ENCODE peak calls at places on chromosomes 12 and 14, in six cellular contexts. J is T-helper 17 cell, D is AG20443, Q is iPS-NIHi11, K is hypothalamus, T is HCEC 1CT. V is an unnamed sample.
A peak's percentile ranks its signal among the peaks of the same experiment; 100 is the strongest.

GRCh38 chr12:57173089-57173488 is 25.7 kb upstream of the LRP1-AS start:
- DNase-seq in T (no peak), J (no peak), K (no peak), D (peak; percentile 50), Q (peak; percentile 89), V (no peak)

GRCh38 chr12:34394211-34395055 is 372.1 kb downstream of the ALG10 start:
- DNase-seq in Q (peak; percentile 2), J (peak; percentile 4), D (no peak), K (no peak), T (no peak), V (peak; percentile 2)

GRCh38 chr14:90456551-90456950 is 59.7 kb downstream of the CALM1 start:
- DNase-seq in T (no peak), D (no peak), J (no peak), K (no peak), Q (no peak), V (no peak)

GRCh38 chr12:92226036-92226661 is 80.5 kb upstream of the BTG1 start:
- DNase-seq in K (no peak), D (no peak), T (no peak), J (no peak), Q (no peak), V (no peak)

GRCh38 chr12:96751626-96752025 is 155.4 kb upstream of the NEDD1 start:
- DNase-seq in K (no peak), Q (no peak), D (no peak), T (no peak), J (no peak), V (no peak)

GRCh38 chr12:49342914-49343731 is 3.6 kb upstream of the DNAJC22 start:
- DNase-seq in T (no peak), K (no peak), Q (no peak), D (peak; percentile 33), J (no peak), V (no peak)

GRCh38 chr14:30227436-30227835 is 299.8 kb upstream of the PRKD1 start:
- DNase-seq in T (peak; percentile 62), K (no peak), Q (no peak), D (peak; percentile 11), J (no peak), V (no peak)

GRCh38 chr14:92603309-92604257 is 90.0 kb downstream of the RIN3 start:
- DNase-seq in Q (peak; percentile 60), J (no peak), D (peak; percentile 67), K (no peak), T (peak; percentile 43), V (no peak)

GRCh38 chr12:13661005-13661887 is 320.2 kb downstream of the GRIN2B start:
- DNase-seq in K (no peak), J (no peak), D (peak; percentile 85), T (peak; percentile 16), Q (peak; percentile 80), V (peak; percentile 7)

GRCh38 chr14:105294142-105294597 is 6.6 kb downstream of the BRF1 start:
- DNase-seq in D (peak; percentile 44), K (no peak), T (no peak), J (peak; percentile 41), Q (no peak), V (no peak)

GRCh38 chr14:70020350-70021170 is 141.3 kb downstream of the SMOC1 start:
- DNase-seq in K (no peak), D (no peak), Q (no peak), T (no peak), J (no peak), V (no peak)

GRCh38 chr12:106049105-106049504 is 89.6 kb downstream of the NUAK1 start:
- DNase-seq in J (no peak), T (no peak), K (no peak), D (no peak), Q (no peak), V (no peak)

GRCh38 chr14:98877065-98877464 is 394.9 kb downstream of the BCL11B start:
- DNase-seq in T (no peak), D (no peak), Q (no peak), K (no peak), J (no peak), V (no peak)

GRCh38 chr14:28767851-28768548 is 1.4 kb downstream of the FOXG1 start:
- DNase-seq in T (no peak), K (no peak), D (no peak), Q (peak; percentile 73), J (no peak), V (no peak)

GRCh38 chr12:126668961-126669360 is 1598.0 kb upstream of the TMEM132C start:
- DNase-seq in J (no peak), D (peak; percentile 37), K (no peak), T (no peak), Q (no peak), V (no peak)

GRCh38 chr12:106417926-106418910 is 60.7 kb downstream of the POLR3B start:
- DNase-seq in J (no peak), D (peak; percentile 63), Q (no peak), K (no peak), T (peak; percentile 78), V (no peak)

GRCh38 chr14:95265106-95266094 is 54.3 kb downstream of the CLMN start:
- DNase-seq in D (peak; percentile 59), T (peak; percentile 93), K (no peak), Q (peak; percentile 39), J (no peak), V (peak; percentile 43)

GRCh38 chr14:32657081-32657480 is 281.6 kb upstream of the NPAS3 start:
- DNase-seq in K (peak; percentile 8), J (no peak), Q (peak; percentile 6), D (peak; percentile 57), T (peak; percentile 90), V (peak; percentile 7)

GRCh38 chr12:3962661-3963483 is 89.7 kb upstream of the PARP11 start:
- DNase-seq in Q (no peak), K (no peak), D (no peak), J (peak; percentile 61), T (no peak), V (peak; percentile 13)

GRCh38 chr14:101235042-101235871 is 326.0 kb upstream of the DIO3 start:
- DNase-seq in Q (peak; percentile 91), K (no peak), T (peak; percentile 5), J (no peak), D (peak; percentile 77), V (no peak)

GRCh38 chr12:5078423-5078822 is 34.7 kb downstream of the KCNA5 start:
- DNase-seq in Q (peak; percentile 27), D (no peak), J (no peak), T (no peak), K (no peak), V (no peak)

GRCh38 chr12:72219937-72220336 is 52.2 kb upstream of the TRHDE start:
- DNase-seq in J (no peak), D (no peak), Q (no peak), K (no peak), T (no peak), V (no peak)

GRCh38 chr12:79114896-79115295 is 250.3 kb downstream of the SYT1 start:
- DNase-seq in J (no peak), T (no peak), Q (no peak), D (no peak), K (no peak), V (no peak)

V was measured in gastrocnemius medialis.